ENCODE peak calls at places on chromosomes 16 and 17, in eight cellular contexts. Q is A549, E is endothelial cell of umbilical vein, M is SK-N-SH, T is K562, Y is HCT116, P is GM12878, A is H1. G is an unnamed sample.

GRCh38 chr17:49387374-49388289 is 25.6 kb upstream of the ZNF652 start:
- DNase-seq in Q (no peak), E (no peak), M (no peak), T (peak), Y (no peak), P (no peak), A (no peak), G (no peak)

GRCh38 chr17:21304091-21304490 is 19.6 kb downstream of the MAP2K3 start:
- DNase-seq in Q (no peak), E (peak), M (no peak), T (no peak), Y (no peak), P (no peak), A (no peak), G (no peak)

GRCh38 chr17:9151091-9151490 is 129.8 kb downstream of the NTN1 start:
- DNase-seq in Q (no peak), E (no peak), M (no peak), T (no peak), Y (no peak), P (no peak), A (no peak), G (no peak)

GRCh38 chr16:23650674-23651073 is 9.4 kb downstream of the DCTN5 start:
- DNase-seq in Q (no peak), E (peak), M (no peak), T (no peak), Y (no peak), P (no peak), A (no peak), G (no peak)

GRCh38 chr17:17812211-17813054 is 24.4 kb downstream of the SREBF1 start:
- DNase-seq in Q (peak), E (peak), M (peak), T (peak), Y (no peak), P (no peak), A (peak), G (peak)

GRCh38 chr17:45197555-45198334 is 23.9 kb upstream of the FMNL1 start:
- DNase-seq in Q (peak), E (peak), M (peak), T (peak), Y (peak), P (peak), A (peak), G (peak)

GRCh38 chr17:48925991-48926342 is 17.8 kb downstream of the UBE2Z start:
- DNase-seq in Q (no peak), E (no peak), M (no peak), T (no peak), Y (no peak), P (no peak), A (no peak), G (no peak)

GRCh38 chr16:65749566-65749965 is 616.9 kb upstream of the CDH5 start:
- DNase-seq in Q (no peak), E (no peak), M (no peak), T (no peak), Y (no peak), P (no peak), A (no peak), G (no peak)

GRCh38 chr16:48126801-48127644 is 28.8 kb downstream of the ABCC12 start:
- DNase-seq in Q (peak), E (peak), M (no peak), T (no peak), Y (no peak), P (no peak), A (no peak), G (peak)

GRCh38 chr17:57130708-57131461 is 45.8 kb downstream of the AKAP1 start:
- DNase-seq in Q (peak), E (peak), M (peak), T (peak), Y (peak), P (peak), A (peak), G (peak)
- TF ChIP-seq CTCF in Q (peak), E (peak), M (peak), T (peak), Y (peak), P (peak), A (peak), G (peak)

GRCh38 chr17:12591336-12591735 is 74.4 kb upstream of the MYOCD start:
- DNase-seq in Q (no peak), E (no peak), M (no peak), T (no peak), Y (no peak), P (no peak), A (no peak), G (no peak)
- TF ChIP-seq MAX in Q (no peak), E (no peak), M (no peak), T (no peak), Y (no peak), P (no peak), A (no peak), G (no peak)

GRCh38 chr16:29825145-29826044 is 5.1 kb downstream of the MVP start:
- DNase-seq in Q (peak), E (peak), M (no peak), T (peak), Y (no peak), P (no peak), A (no peak), G (no peak)
- H3K4me3 ChIP-seq in Q (peak), E (no peak), M (no peak), T (no peak), Y (peak), P (no peak), A (no peak), G (no peak)

DNA sequence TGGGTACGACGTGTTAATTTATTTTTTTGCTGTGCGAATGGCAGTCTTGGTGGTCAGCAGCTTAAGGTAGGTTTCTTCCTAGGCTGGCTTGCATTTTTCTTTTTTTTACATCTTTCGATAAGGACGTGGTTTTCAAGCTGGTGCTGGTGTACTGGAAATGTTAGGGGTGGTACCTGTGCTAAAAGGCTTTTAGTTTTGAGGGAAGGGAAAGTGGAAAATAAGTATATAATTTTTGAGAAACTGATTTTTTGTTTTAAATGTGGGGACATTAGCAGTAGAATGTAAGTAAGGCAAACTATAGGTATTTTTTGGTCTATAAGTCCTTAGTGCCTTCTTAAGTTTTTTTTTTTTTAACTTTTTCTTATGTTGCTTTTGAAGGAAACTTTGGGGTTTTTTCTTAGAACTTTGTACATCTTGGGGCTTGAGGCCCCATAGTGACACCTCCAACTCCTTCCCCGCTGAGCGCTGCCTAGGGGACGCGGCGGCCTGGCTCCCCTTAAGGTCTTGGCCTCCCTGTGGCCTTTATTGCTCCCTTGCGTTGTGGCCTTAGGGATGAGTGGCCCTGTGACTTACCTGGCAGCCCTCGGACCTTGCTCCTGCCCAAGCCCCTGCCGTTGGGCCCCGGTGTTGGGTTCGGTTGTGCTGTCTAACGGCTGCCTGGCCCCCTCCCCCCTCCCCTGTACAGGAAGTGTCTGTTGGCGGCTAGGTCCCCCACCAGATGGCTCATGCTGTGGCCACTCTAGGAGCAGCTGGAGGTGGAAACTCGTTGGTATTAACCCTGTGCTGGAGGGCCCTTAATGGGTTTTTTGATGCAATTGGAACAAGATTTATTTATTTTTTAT is 88.0 kb upstream of the RPRML start:
- DNase-seq in Q (peak), E (peak), M (peak), T (peak), Y (peak), P (peak), A (peak), G (peak)
- TF ChIP-seq CTCF in Q (no peak), E (no peak), M (peak), T (no peak), Y (no peak), P (no peak), A (peak), G (peak)

GRCh38 chr17:7259555-7259889 is 2.8 kb downstream of the CLDN7 start:
- DNase-seq in Q (no peak), E (no peak), M (no peak), T (no peak), Y (no peak), P (no peak), A (no peak), G (no peak)

GRCh38 chr17:7260151-7260550 is 2.1 kb downstream of the CLDN7 start:
- DNase-seq in Q (no peak), E (no peak), M (peak), T (no peak), Y (no peak), P (no peak), A (no peak), G (no peak)

GRCh38 chr17:7262192-7263070 is at the start of gene CLDN7:
- DNase-seq in Q (no peak), E (no peak), M (peak), T (no peak), Y (peak), P (no peak), A (peak), G (no peak)

GRCh38 chr17:7261377-7262191 is 694 bp downstream of the CLDN7 start:
- DNase-seq in Q (no peak), E (no peak), M (peak), T (no peak), Y (no peak), P (no peak), A (peak), G (no peak)

DNA sequence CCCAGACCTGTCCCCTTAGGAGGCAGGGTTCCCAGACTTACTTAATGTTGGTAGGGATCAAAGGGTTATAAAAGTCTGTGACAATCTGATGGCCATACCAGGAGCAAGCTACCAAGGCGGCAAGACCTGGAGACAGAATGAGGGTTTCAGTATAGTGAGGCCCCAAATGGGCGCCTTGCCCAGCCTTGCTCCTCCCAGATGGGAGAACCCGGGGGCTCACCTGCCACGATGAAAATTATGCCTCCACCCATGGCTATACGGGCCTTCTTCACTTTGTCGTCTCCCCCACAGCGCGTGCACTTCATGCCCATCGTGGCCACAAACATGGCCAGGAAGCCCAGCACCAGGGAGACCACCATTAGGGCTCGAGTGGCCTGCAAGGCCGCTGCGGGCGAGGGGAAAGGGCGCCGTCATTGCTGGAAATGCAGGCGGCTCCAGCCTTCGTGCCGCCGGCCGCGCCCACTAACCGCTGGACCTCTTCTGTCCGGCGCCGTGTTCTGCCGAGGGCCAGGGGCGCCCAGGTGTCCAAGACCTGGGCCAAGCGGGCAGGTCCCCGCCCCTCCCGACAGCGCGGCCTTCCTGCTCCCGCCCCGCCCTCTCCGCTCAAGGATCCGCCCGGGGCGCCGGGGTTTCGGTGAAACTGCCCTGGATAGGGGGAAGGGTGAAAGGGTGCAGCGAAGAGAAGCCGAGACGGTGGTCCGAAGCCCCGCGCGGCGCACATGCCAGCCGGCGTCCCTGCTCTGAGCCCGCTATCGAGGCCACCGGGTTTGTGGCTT is 1.5 kb downstream of the CLDN7 start:
- DNase-seq in Q (no peak), E (no peak), M (no peak), T (no peak), Y (no peak), P (no peak), A (peak), G (no peak)
- TF ChIP-seq MAX in Q (no peak), E (no peak), M (no peak), T (no peak), Y (no peak), P (no peak), A (peak), G (no peak)

DNA sequence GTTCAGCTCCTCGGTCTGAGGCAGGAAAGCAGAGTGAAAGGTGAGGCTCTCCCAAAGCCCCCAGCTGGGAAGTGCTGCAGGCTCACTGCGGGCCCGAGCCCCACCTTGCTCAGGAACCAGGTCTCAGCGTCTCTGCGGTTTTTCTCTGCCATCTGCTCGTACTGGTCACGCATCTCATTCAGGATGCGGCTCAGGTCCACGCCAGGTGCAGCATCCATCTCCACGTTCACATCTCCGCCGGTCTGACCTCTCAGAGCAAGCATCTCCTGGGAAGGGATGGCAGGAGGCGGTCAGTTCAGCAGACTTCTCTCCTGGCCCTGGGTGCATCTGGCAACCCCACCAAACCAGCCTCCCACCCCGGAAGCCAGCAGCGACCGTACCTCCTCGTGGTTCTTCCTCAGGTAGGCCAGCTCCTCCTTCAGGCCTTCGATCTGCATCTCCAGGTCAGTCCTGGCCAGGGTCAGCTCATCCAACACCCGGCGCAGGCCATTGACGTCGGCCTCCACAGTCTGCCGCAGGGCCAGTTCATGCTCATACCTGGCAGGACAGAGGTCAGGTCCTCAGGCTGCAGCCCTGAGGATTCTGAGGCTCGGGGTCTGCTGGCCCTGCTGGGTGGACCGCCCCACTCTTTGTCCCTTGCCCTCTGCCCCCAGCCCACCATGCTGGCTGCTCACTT is 1.5 kb downstream of the KRT16 start:
- DNase-seq in Q (no peak), E (no peak), M (no peak), T (no peak), Y (no peak), P (no peak), A (no peak), G (no peak)
- H3K4me3 ChIP-seq in Q (no peak), E (no peak), M (no peak), T (no peak), Y (no peak), P (no peak), A (no peak), G (no peak)

G was measured in NB4.